ENCODE peak calls at places on chromosomes 3 and 15, in four cellular contexts. H is cardiac fibroblast; Q is iPS-NIHi11; S is stimulated activated CD8-positive, alpha-beta memory T cell treated with anti-CD3 and anti-CD28 coated beads, Interleukin-12 subunit alpha, Interleukin-12 subunit beta, amount 100 ng/mL, for 4 hours. D is an unnamed sample.

GRCh38 chr15:56351957-56352506 is 13.2 kb upstream of the TEX9 start:
- DNase-seq in H (peak), Q (no peak), S (no peak), D (peak)

GRCh38 chr3:171607452-171607851 is 147.2 kb upstream of the TNIK start:
- DNase-seq in H (no peak), Q (no peak), S (no peak), D (no peak)

GRCh38 chr3:33146791-33147445 is 33.1 kb downstream of the CRTAP start:
- DNase-seq in H (peak), Q (no peak), S (no peak), D (peak)

GRCh38 chr3:131277836-131278497 is 103.6 kb upstream of the NUDT16 start:
- DNase-seq in H (peak), Q (no peak), S (no peak), D (peak)

GRCh38 chr15:74613089-74613952 is 2.3 kb upstream of the CLK3 start:
- DNase-seq in H (no peak), Q (no peak), S (no peak), D (no peak)

GRCh38 chr3:155428558-155428957 is 135.1 kb upstream of the STRIT1 start:
- DNase-seq in H (no peak), Q (no peak), S (no peak), D (no peak)

GRCh38 chr15:34271493-34271892 is 46.7 kb downstream of the EMC4 start:
- DNase-seq in H (peak), Q (no peak), S (no peak), D (peak)

GRCh38 chr3:190486201-190486865 is 27.6 kb upstream of the IL1RAP start:
- DNase-seq in H (no peak), Q (peak), S (no peak), D (peak)

GRCh38 chr15:70226337-70226980 is 128.7 kb upstream of the TLE3 start:
- DNase-seq in H (no peak), Q (no peak), S (no peak), D (no peak)

GRCh38 chr15:29048011-29048410 is 162.2 kb downstream of the APBA2 start:
- DNase-seq in H (no peak), Q (no peak), S (no peak), D (no peak)

GRCh38 chr3:99627062-99627826 is 11.2 kb upstream of the COL8A1 start:
- DNase-seq in H (no peak), Q (no peak), S (no peak), D (no peak)

GRCh38 chr3:89845053-89845452 is 737.6 kb downstream of the EPHA3 start:
- DNase-seq in H (no peak), Q (no peak), S (no peak), D (no peak)

GRCh38 chr15:98442379-98442833 is 205.9 kb upstream of the IGF1R start:
- DNase-seq in H (peak), Q (peak), S (no peak), D (peak)